ENCODE peak calls at places on chromosome 10, in nine cellular contexts. Y, S, K, V, E, G, M, L and B are unnamed samples.

GRCh38 chr10:73968101-73968515 is 29.8 kb upstream of the VCL start:
- DNase-seq in K (no peak), V (no peak), S (no peak), Y (peak; percentile 32), G (no peak), E (no peak), L (no peak), M (no peak), B (no peak)

GRCh38 chr10:27783660-27784059 is 38.0 kb upstream of the MKX start:
- DNase-seq in Y (peak; percentile 69), S (peak; percentile 16), K (no peak), L (peak; percentile 18), E (no peak), G (no peak), M (no peak), V (peak; percentile 55), B (no peak)

GRCh38 chr10:90398551-90398950 is 459.3 kb downstream of the HTR7 start:
- DNase-seq in Y (no peak), S (peak; percentile 15), L (no peak), G (no peak), M (no peak), K (no peak), V (no peak), E (no peak), B (no peak)

GRCh38 chr10:26438534-26439269 is 561 bp downstream of the APBB1IP start:
- DNase-seq in E (no peak), L (peak; percentile 77), G (no peak), S (peak; percentile 1), Y (no peak), V (no peak), K (peak; percentile 75), M (peak; percentile 41), B (no peak)

GRCh38 chr10:100037758-100038315 is 28.1 kb upstream of the DNMBP start:
- DNase-seq in Y (no peak), V (peak; percentile 19), L (no peak), M (no peak), E (no peak), S (no peak), K (no peak), G (no peak), B (no peak)

GRCh38 chr10:61475449-61475873 is 22.3 kb upstream of the TMEM26 start:
- DNase-seq in S (peak; percentile 64), E (no peak), V (peak; percentile 4), Y (peak; percentile 50), L (no peak), K (no peak), M (no peak), G (no peak), B (no peak)

GRCh38 chr10:75038335-75038734 is 73.1 kb upstream of the SAMD8 start:
- DNase-seq in G (no peak), Y (peak; percentile 74), S (peak; percentile 71), E (no peak), K (no peak), M (no peak), L (no peak), V (no peak), B (no peak)

GRCh38 chr10:119451305-119451896 is 91.1 kb downstream of the RGS10 start:
- DNase-seq in G (no peak), L (no peak), K (no peak), Y (no peak), V (no peak), E (no peak), M (no peak), S (no peak), B (no peak)

GRCh38 chr10:4767033-4767814 is 58.8 kb upstream of the AKR1E2 start:
- DNase-seq in S (peak; percentile 75), K (no peak), E (no peak), L (no peak), G (no peak), V (peak; percentile 46), M (no peak), Y (peak; percentile 30), B (no peak)

GRCh38 chr10:132381726-132382125 is 15.3 kb upstream of the PWWP2B start:
- DNase-seq in E (no peak), G (no peak), S (no peak), K (no peak), M (no peak), L (no peak), V (no peak), Y (no peak), B (no peak)

GRCh38 chr10:50219200-50219599 is 32.1 kb downstream of the ASAH2 start:
- DNase-seq in S (no peak), Y (no peak), V (no peak), M (no peak), L (no peak), G (no peak), K (no peak), E (no peak), B (no peak)

GRCh38 chr10:114885430-114885829 is 52.6 kb upstream of the TRUB1 start:
- DNase-seq in L (no peak), G (no peak), E (no peak), S (no peak), Y (no peak), M (no peak), K (no peak), V (no peak), B (no peak)

GRCh38 chr10:105769248-105770184 is 1128.4 kb downstream of the SORCS3 start:
- DNase-seq in M (no peak), E (no peak), S (no peak), G (no peak), V (peak; percentile 17), Y (no peak), L (no peak), K (no peak), B (no peak)

GRCh38 chr10:46273506-46274477 is 13.0 kb upstream of the ANTXRL start:
- DNase-seq in L (no peak), K (no peak), E (no peak), M (no peak), V (no peak), Y (no peak), S (no peak), G (peak; percentile 32), B (no peak)

GRCh38 chr10:107653832-107654287 is 489.4 kb upstream of the SORCS1 start:
- DNase-seq in V (peak; percentile 70), L (peak; percentile 8), G (no peak), Y (peak; percentile 41), S (peak; percentile 58), M (no peak), E (no peak), K (no peak), B (no peak)

GRCh38 chr10:104548090-104548489 is 93.0 kb upstream of the SORCS3 start:
- DNase-seq in Y (peak; percentile 22), M (no peak), V (peak; percentile 25), K (no peak), E (no peak), S (peak; percentile 24), G (no peak), L (no peak), B (no peak)

GRCh38 chr10:94104316-94105060 is 110.8 kb downstream of the PLCE1 start:
- DNase-seq in S (peak; percentile 13), Y (no peak), E (no peak), L (no peak), K (no peak), G (no peak), M (no peak), V (no peak), B (no peak)

GRCh38 chr10:88820990-88821389 is 18.5 kb downstream of the LIPM start:
- DNase-seq in M (no peak), L (no peak), S (peak; percentile 95), V (peak; percentile 82), K (no peak), E (no peak), Y (peak; percentile 47), G (no peak), B (no peak)

GRCh38 chr10:78772486-78772885 is 296.3 kb upstream of the ZMIZ1 start:
- DNase-seq in M (no peak), S (no peak), K (no peak), E (no peak), L (no peak), Y (no peak), G (no peak), V (no peak), B (no peak)